ENCODE peak calls at places on chromosome 9, in six cellular contexts. One of them, this sample, is unnamed.

GRCh38 chr9:35814841-35815543 is at the start of gene HINT2:
- DNase-seq in pancreas: peak
- DNase-seq in astrocyte: peak
- DNase-seq in heart left ventricle: peak
- DNase-seq in epithelial cell of prostate: peak
- DNase-seq in tibial artery: peak
- DNase-seq in this sample: peak

GRCh38 chr9:83623634-83623991 is 670 bp downstream of the IDNK start:
- DNase-seq in pancreas: no peak
- DNase-seq in astrocyte: no peak
- DNase-seq in heart left ventricle: no peak
- DNase-seq in epithelial cell of prostate: no peak
- DNase-seq in tibial artery: no peak
- DNase-seq in this sample: no peak

GRCh38 chr9:72675586-72675985 is 154.2 kb downstream of the TMC1 start:
- DNase-seq in pancreas: no peak
- DNase-seq in astrocyte: peak
- DNase-seq in heart left ventricle: no peak
- DNase-seq in epithelial cell of prostate: peak
- DNase-seq in tibial artery: no peak
- DNase-seq in this sample: no peak

GRCh38 chr9:3578786-3579185 is 53.0 kb upstream of the RFX3 start:
- DNase-seq in pancreas: no peak
- DNase-seq in astrocyte: peak
- DNase-seq in heart left ventricle: no peak
- DNase-seq in epithelial cell of prostate: peak
- DNase-seq in tibial artery: no peak
- DNase-seq in this sample: no peak

GRCh38 chr9:84754896-84755295 is 85.4 kb downstream of the NTRK2 start:
- DNase-seq in pancreas: no peak
- DNase-seq in astrocyte: peak
- DNase-seq in heart left ventricle: no peak
- DNase-seq in epithelial cell of prostate: no peak
- DNase-seq in tibial artery: no peak
- DNase-seq in this sample: no peak

GRCh38 chr9:13915591-13916301 is 398.2 kb downstream of the NFIB start:
- DNase-seq in pancreas: no peak
- DNase-seq in astrocyte: peak
- DNase-seq in heart left ventricle: no peak
- DNase-seq in epithelial cell of prostate: no peak
- DNase-seq in tibial artery: no peak
- DNase-seq in this sample: no peak

GRCh38 chr9:97660345-97660744 is 26.7 kb downstream of the NCBP1 start:
- DNase-seq in pancreas: no peak
- DNase-seq in astrocyte: no peak
- DNase-seq in heart left ventricle: no peak
- DNase-seq in epithelial cell of prostate: no peak
- DNase-seq in tibial artery: no peak
- DNase-seq in this sample: no peak

GRCh38 chr9:125203259-125203658 is 2.9 kb downstream of the RABEPK start:
- DNase-seq in pancreas: no peak
- DNase-seq in astrocyte: no peak
- DNase-seq in heart left ventricle: no peak
- DNase-seq in epithelial cell of prostate: no peak
- DNase-seq in tibial artery: no peak
- DNase-seq in this sample: no peak

GRCh38 chr9:129561594-129562281 is 59.2 kb downstream of the C9orf50 start:
- DNase-seq in pancreas: peak
- DNase-seq in astrocyte: no peak
- DNase-seq in heart left ventricle: no peak
- DNase-seq in epithelial cell of prostate: no peak
- DNase-seq in tibial artery: no peak
- DNase-seq in this sample: no peak

GRCh38 chr9:124813496-124814177 is 36.7 kb downstream of the OLFML2A start:
- DNase-seq in pancreas: no peak
- DNase-seq in astrocyte: peak
- DNase-seq in heart left ventricle: no peak
- DNase-seq in epithelial cell of prostate: no peak
- DNase-seq in tibial artery: no peak
- DNase-seq in this sample: no peak

GRCh38 chr9:17906841-17907779 is 328.2 kb downstream of the SH3GL2 start:
- DNase-seq in pancreas: peak
- DNase-seq in astrocyte: no peak
- DNase-seq in heart left ventricle: no peak
- DNase-seq in epithelial cell of prostate: no peak
- DNase-seq in tibial artery: peak
- DNase-seq in this sample: no peak

GRCh38 chr9:7324031-7324654 is 475.4 kb downstream of the DMAC1 start:
- DNase-seq in pancreas: no peak
- DNase-seq in astrocyte: no peak
- DNase-seq in heart left ventricle: no peak
- DNase-seq in epithelial cell of prostate: no peak
- DNase-seq in tibial artery: no peak
- DNase-seq in this sample: no peak

GRCh38 chr9:38453835-38454234 is 29.6 kb upstream of the IGFBPL1 start:
- DNase-seq in pancreas: no peak
- DNase-seq in astrocyte: no peak
- DNase-seq in heart left ventricle: no peak
- DNase-seq in epithelial cell of prostate: no peak
- DNase-seq in tibial artery: no peak
- DNase-seq in this sample: no peak

GRCh38 chr9:98087420-98088354 is 31.2 kb downstream of the NANS start:
- DNase-seq in pancreas: peak
- DNase-seq in astrocyte: peak
- DNase-seq in heart left ventricle: peak
- DNase-seq in epithelial cell of prostate: peak
- DNase-seq in tibial artery: peak
- DNase-seq in this sample: no peak

GRCh38 chr9:123469231-123469630 is 113.2 kb downstream of the CRB2 start:
- DNase-seq in pancreas: no peak
- DNase-seq in astrocyte: no peak
- DNase-seq in heart left ventricle: no peak
- DNase-seq in epithelial cell of prostate: no peak
- DNase-seq in tibial artery: no peak
- DNase-seq in this sample: no peak

GRCh38 chr9:100411472-100412270 is 15.3 kb upstream of the MSANTD3 start:
- DNase-seq in pancreas: peak
- DNase-seq in astrocyte: peak
- DNase-seq in heart left ventricle: peak
- DNase-seq in epithelial cell of prostate: peak
- DNase-seq in tibial artery: peak
- DNase-seq in this sample: peak

GRCh38 chr9:81231011-81231410 is 458.3 kb downstream of the TLE1 start:
- DNase-seq in pancreas: no peak
- DNase-seq in astrocyte: no peak
- DNase-seq in heart left ventricle: no peak
- DNase-seq in epithelial cell of prostate: no peak
- DNase-seq in tibial artery: no peak
- DNase-seq in this sample: no peak

GRCh38 chr9:94782367-94783120 is 56.0 kb downstream of the AOPEP start:
- DNase-seq in pancreas: no peak
- DNase-seq in astrocyte: peak
- DNase-seq in heart left ventricle: no peak
- DNase-seq in epithelial cell of prostate: no peak
- DNase-seq in tibial artery: no peak
- DNase-seq in this sample: no peak

GRCh38 chr9:97853844-97854695 is 1.0 kb downstream of the FOXE1 start:
- DNase-seq in pancreas: no peak
- DNase-seq in astrocyte: no peak
- DNase-seq in heart left ventricle: no peak
- DNase-seq in epithelial cell of prostate: peak
- DNase-seq in tibial artery: no peak
- DNase-seq in this sample: no peak

GRCh38 chr9:137606734-137607138 is 1.2 kb downstream of the ARRDC1 start:
- DNase-seq in pancreas: peak
- DNase-seq in astrocyte: no peak
- DNase-seq in heart left ventricle: no peak
- DNase-seq in epithelial cell of prostate: no peak
- DNase-seq in tibial artery: no peak
- DNase-seq in this sample: no peak

GRCh38 chr9:108672475-108673065 is 183.2 kb downstream of the ACTL7B start:
- DNase-seq in pancreas: no peak
- DNase-seq in astrocyte: peak
- DNase-seq in heart left ventricle: no peak
- DNase-seq in epithelial cell of prostate: peak
- DNase-seq in tibial artery: no peak
- DNase-seq in this sample: no peak

GRCh38 chr9:98375138-98375726 is 119.8 kb upstream of the TBC1D2 start:
- DNase-seq in pancreas: no peak
- DNase-seq in astrocyte: peak
- DNase-seq in heart left ventricle: no peak
- DNase-seq in epithelial cell of prostate: peak
- DNase-seq in tibial artery: no peak
- DNase-seq in this sample: no peak

GRCh38 chr9:95012035-95012708 is 285.7 kb downstream of the AOPEP start:
- DNase-seq in pancreas: no peak
- DNase-seq in astrocyte: no peak
- DNase-seq in heart left ventricle: no peak
- DNase-seq in epithelial cell of prostate: no peak
- DNase-seq in tibial artery: no peak
- DNase-seq in this sample: no peak

GRCh38 chr9:126842977-126843799 is 17.3 kb upstream of the ZBTB34 start:
- DNase-seq in pancreas: no peak
- DNase-seq in astrocyte: peak
- DNase-seq in heart left ventricle: no peak
- DNase-seq in epithelial cell of prostate: no peak
- DNase-seq in tibial artery: peak
- DNase-seq in this sample: no peak

GRCh38 chr9:32431940-32432555 is 47.6 kb downstream of the ACO1 start:
- DNase-seq in pancreas: no peak
- DNase-seq in astrocyte: peak
- DNase-seq in heart left ventricle: peak
- DNase-seq in epithelial cell of prostate: no peak
- DNase-seq in tibial artery: no peak
- DNase-seq in this sample: no peak

DNA sequence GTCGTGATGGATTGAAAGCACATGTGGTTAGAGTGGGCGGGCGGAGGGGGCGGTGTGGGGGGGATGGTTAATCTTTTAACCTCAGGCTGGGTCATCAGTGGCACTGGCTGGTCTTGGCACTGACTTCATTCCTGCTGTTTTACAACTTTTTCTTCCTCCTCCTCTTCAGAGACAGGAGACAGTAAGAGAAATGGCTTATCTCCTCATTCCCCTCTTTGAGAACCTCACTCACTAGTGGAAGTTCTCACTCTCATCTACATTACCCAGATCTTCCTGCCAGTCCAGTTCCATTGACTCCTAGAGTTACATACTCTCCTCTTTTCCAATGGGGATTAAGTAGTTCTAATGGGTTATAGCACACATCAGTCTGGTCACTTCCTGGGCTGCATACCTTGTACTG is 42.3 kb upstream of the PPP1R26 start:
- DNase-seq in pancreas: no peak
- DNase-seq in astrocyte: no peak
- DNase-seq in heart left ventricle: no peak
- DNase-seq in epithelial cell of prostate: no peak
- DNase-seq in tibial artery: no peak
- DNase-seq in this sample: no peak
- H3K27ac ChIP-seq in pancreas: no peak
- H3K27ac ChIP-seq in astrocyte: no peak
- H3K27ac ChIP-seq in heart left ventricle: no peak
- H3K27ac ChIP-seq in epithelial cell of prostate: no peak
- H3K27ac ChIP-seq in tibial artery: no peak
- H3K27ac ChIP-seq in this sample: no peak

GRCh38 chr9:88737031-88737430 is 202.1 kb downstream of the NXNL2 start:
- DNase-seq in pancreas: no peak
- DNase-seq in astrocyte: peak
- DNase-seq in heart left ventricle: no peak
- DNase-seq in epithelial cell of prostate: no peak
- DNase-seq in tibial artery: no peak
- DNase-seq in this sample: no peak

GRCh38 chr9:88732128-88732527 is 197.2 kb downstream of the NXNL2 start:
- DNase-seq in pancreas: no peak
- DNase-seq in astrocyte: peak
- DNase-seq in heart left ventricle: no peak
- DNase-seq in epithelial cell of prostate: no peak
- DNase-seq in tibial artery: peak
- DNase-seq in this sample: peak

GRCh38 chr9:88730780-88731179 is 195.8 kb downstream of the NXNL2 start:
- DNase-seq in pancreas: no peak
- DNase-seq in astrocyte: no peak
- DNase-seq in heart left ventricle: no peak
- DNase-seq in epithelial cell of prostate: no peak
- DNase-seq in tibial artery: no peak
- DNase-seq in this sample: no peak

GRCh38 chr9:88736136-88736637 is 201.2 kb downstream of the NXNL2 start:
- DNase-seq in pancreas: no peak
- DNase-seq in astrocyte: no peak
- DNase-seq in heart left ventricle: no peak
- DNase-seq in epithelial cell of prostate: no peak
- DNase-seq in tibial artery: no peak
- DNase-seq in this sample: no peak

GRCh38 chr9:88733651-88734470 is 198.9 kb downstream of the NXNL2 start:
- DNase-seq in pancreas: no peak
- DNase-seq in astrocyte: peak
- DNase-seq in heart left ventricle: peak
- DNase-seq in epithelial cell of prostate: peak
- DNase-seq in tibial artery: peak
- DNase-seq in this sample: no peak
- H3K27ac ChIP-seq in pancreas: no peak
- H3K27ac ChIP-seq in astrocyte: peak
- H3K27ac ChIP-seq in heart left ventricle: no peak
- H3K27ac ChIP-seq in epithelial cell of prostate: peak
- H3K27ac ChIP-seq in tibial artery: peak
- H3K27ac ChIP-seq in this sample: no peak

GRCh38 chr9:2285411-2285810 is 270.3 kb downstream of the SMARCA2 start:
- DNase-seq in pancreas: no peak
- DNase-seq in astrocyte: no peak
- DNase-seq in heart left ventricle: no peak
- DNase-seq in epithelial cell of prostate: peak
- DNase-seq in tibial artery: no peak
- DNase-seq in this sample: no peak
- H3K27ac ChIP-seq in pancreas: no peak
- H3K27ac ChIP-seq in astrocyte: no peak
- H3K27ac ChIP-seq in heart left ventricle: no peak
- H3K27ac ChIP-seq in epithelial cell of prostate: no peak
- H3K27ac ChIP-seq in tibial artery: no peak
- H3K27ac ChIP-seq in this sample: no peak

GRCh38 chr9:112078432-112078831 is 96.7 kb downstream of the SUSD1 start:
- DNase-seq in pancreas: no peak
- DNase-seq in astrocyte: no peak
- DNase-seq in heart left ventricle: no peak
- DNase-seq in epithelial cell of prostate: no peak
- DNase-seq in tibial artery: no peak
- DNase-seq in this sample: no peak

GRCh38 chr9:112075009-112075378 is 100.1 kb downstream of the SUSD1 start:
- DNase-seq in pancreas: no peak
- DNase-seq in astrocyte: no peak
- DNase-seq in heart left ventricle: no peak
- DNase-seq in epithelial cell of prostate: no peak
- DNase-seq in tibial artery: no peak
- DNase-seq in this sample: no peak

GRCh38 chr9:112076814-112077213 is 98.3 kb downstream of the SUSD1 start:
- DNase-seq in pancreas: no peak
- DNase-seq in astrocyte: no peak
- DNase-seq in heart left ventricle: no peak
- DNase-seq in epithelial cell of prostate: no peak
- DNase-seq in tibial artery: no peak
- DNase-seq in this sample: no peak

GRCh38 chr9:112072721-112073553 is 102.2 kb downstream of the SUSD1 start:
- DNase-seq in pancreas: no peak
- DNase-seq in astrocyte: peak
- DNase-seq in heart left ventricle: no peak
- DNase-seq in epithelial cell of prostate: no peak
- DNase-seq in tibial artery: no peak
- DNase-seq in this sample: no peak

GRCh38 chr9:112074250-112075008 is 100.7 kb downstream of the SUSD1 start:
- DNase-seq in pancreas: no peak
- DNase-seq in astrocyte: peak
- DNase-seq in heart left ventricle: peak
- DNase-seq in epithelial cell of prostate: no peak
- DNase-seq in tibial artery: no peak
- DNase-seq in this sample: no peak
- H3K27ac ChIP-seq in pancreas: no peak
- H3K27ac ChIP-seq in astrocyte: peak
- H3K27ac ChIP-seq in heart left ventricle: peak
- H3K27ac ChIP-seq in epithelial cell of prostate: no peak
- H3K27ac ChIP-seq in tibial artery: peak
- H3K27ac ChIP-seq in this sample: no peak